ENCODE peak calls at places on chromosomes 12 and 14, in six cellular contexts. M is GM12878, D is Panc1, P is HCT116, X is upper lobe of left lung, F is HepG2. K is an unnamed sample. For H3K4me1, the result is how much of the 10 kb centered on the place peaks cover.

GRCh38 chr12:47905313-47905730 is 528 bp upstream of the VDR start:
- ATAC-seq in F (peak), P (peak), M (peak), X (peak), D (peak), K (peak)

GRCh38 chr12:2959508-2960431 is 573 bp downstream of the TEAD4 start:
- ATAC-seq in M (peak), P (peak), F (peak), X (peak), D (peak), K (peak)

GRCh38 chr12:13022737-13023370 is 21.3 kb upstream of the FAM234B start:
- ATAC-seq in P (no peak), M (no peak), F (no peak), D (no peak), X (no peak), K (no peak)

GRCh38 chr14:75626857-75627256 is 33.8 kb downstream of the ERG28 start:
- ATAC-seq in X (peak), D (no peak), F (peak), M (no peak), P (no peak), K (no peak)

GRCh38 chr14:91241848-91242247 is 2.7 kb downstream of the GPR68 start:
- ATAC-seq in D (no peak), M (peak), F (no peak), P (no peak), X (no peak), K (no peak)

GRCh38 chr14:21525571-21525970 is 575 bp downstream of the SALL2 start:
- ATAC-seq in X (peak), M (peak), F (peak), D (peak), P (no peak), K (peak)

GRCh38 chr12:67430708-67431335 is 161.7 kb downstream of the CAND1 start:
- ATAC-seq in D (no peak), F (no peak), X (peak), P (no peak), M (no peak), K (peak)

GRCh38 chr14:64983439-64984310 is 3.0 kb upstream of the FNTB start:
- ATAC-seq in D (no peak), X (no peak), P (no peak), M (no peak), F (no peak), K (no peak)

GRCh38 chr12:124681779-124682391 is 114.5 kb upstream of the NCOR2 start:
- ATAC-seq in M (peak), D (peak), X (peak), P (peak), F (no peak), K (peak)

GRCh38 chr12:108484431-108484830 is 30.6 kb upstream of the FICD start:
- ATAC-seq in M (no peak), D (no peak), P (no peak), F (no peak), X (no peak), K (no peak)

GRCh38 chr12:74897425-74898211 is 312.0 kb downstream of the KCNC2 start:
- ATAC-seq in X (no peak), F (no peak), D (no peak), M (peak), P (no peak), K (no peak)

GRCh38 chr12:76444408-76444984 is 96.3 kb upstream of the BBS10 start:
- ATAC-seq in X (no peak), P (no peak), D (no peak), F (no peak), M (peak), K (no peak)

GRCh38 chr14:78157855-78158436 is 12.2 kb upstream of the NRXN3 start:
- ATAC-seq in X (no peak), F (no peak), M (no peak), D (no peak), P (no peak), K (no peak)

GRCh38 chr12:68420225-68421008 is 88.3 kb upstream of the MDM1 start:
- ATAC-seq in P (no peak), F (no peak), M (no peak), D (peak), X (peak), K (peak)

GRCh38 chr14:63076476-63076875 is 31.2 kb upstream of the KCNH5 start:
- ATAC-seq in F (no peak), X (no peak), P (no peak), D (no peak), M (no peak), K (no peak)

GRCh38 chr12:51941669-51942455 is 9.6 kb upstream of the ACVR1B start:
- ATAC-seq in P (no peak), M (no peak), D (no peak), X (peak), F (peak), K (no peak)

GRCh38 chr12:75979181-75979580 is 52.4 kb downstream of the PHLDA1 start:
- ATAC-seq in P (peak), F (no peak), D (no peak), M (peak), X (no peak), K (no peak)

GRCh38 chr12:25725874-25726273 is 172.8 kb upstream of the LMNTD1 start:
- ATAC-seq in F (no peak), P (no peak), X (peak), D (no peak), M (no peak), K (peak)

GRCh38 chr12:24955389-24955788 is 6.5 kb upstream of the BCAT1 start:
- ATAC-seq in P (no peak), M (peak), D (no peak), F (no peak), X (no peak), K (no peak)

GRCh38 chr14:95225251-95225887 is 68.0 kb upstream of the DICER1 start:
- ATAC-seq in D (no peak), F (no peak), X (no peak), M (no peak), P (no peak), K (no peak)

GRCh38 chr12:127810026-127810425 is 456.9 kb upstream of the TMEM132C start:
- ATAC-seq in F (no peak), M (no peak), X (peak), P (no peak), D (no peak), K (peak)

GRCh38 chr12:110165540-110166159 is 41.5 kb downstream of the IFT81 start:
- ATAC-seq in P (no peak), M (peak), X (no peak), D (no peak), F (no peak), K (no peak)

GRCh38 chr12:100993916-100994315 is 199.3 kb downstream of the ANO4 start:
- ATAC-seq in M (no peak), F (no peak), D (no peak), X (no peak), P (peak), K (no peak)

GRCh38 chr14:103848720-103849077 is 1.3 kb upstream of the PPP1R13B start:
- ATAC-seq in X (peak), M (no peak), F (peak), P (no peak), D (no peak), K (no peak)

GRCh38 chr14:101707863-101708620 is 53.5 kb upstream of the PPP2R5C start:
- ATAC-seq in X (no peak), M (no peak), D (no peak), F (peak), P (peak), K (no peak)

GRCh38 chr12:113347892-113348291 is 10.5 kb upstream of the PLBD2 start:
- ATAC-seq in D (no peak), F (no peak), X (no peak), P (no peak), M (no peak), K (no peak)

GRCh38 chr12:102756564-102756963 is 160.5 kb downstream of the PAH start:
- ATAC-seq in M (no peak), P (no peak), F (no peak), X (peak), D (no peak), K (no peak)

GRCh38 chr12:132178314-132178713 is 34.1 kb downstream of the NOC4L start:
- ATAC-seq in D (no peak), M (no peak), F (no peak), X (no peak), P (no peak), K (no peak)

GRCh38 chr14:72558721-72559120 is 335.2 kb downstream of the DPF3 start:
- ATAC-seq in F (no peak), M (no peak), P (no peak), X (no peak), D (no peak), K (no peak)

GRCh38 chr14:105203057-105203494 is 22.0 kb upstream of the NUDT14 start:
- ATAC-seq in P (peak), X (peak), D (peak), F (peak), M (peak), K (peak)

GRCh38 chr14:88384653-88385205 is 728 bp upstream of the SPATA7 start:
- ATAC-seq in D (no peak), X (peak), P (no peak), M (no peak), F (no peak), K (peak)

GRCh38 chr12:98373982-98374381 is 141.4 kb upstream of the TMPO start:
- ATAC-seq in P (peak), X (no peak), F (peak), M (peak), D (no peak), K (no peak)

GRCh38 chr12:1509703-1510395 is 84.5 kb downstream of the FBXL14 start:
- ATAC-seq in D (no peak), P (no peak), M (no peak), F (no peak), X (peak), K (no peak)

GRCh38 chr12:53726946-53727309 is 324 bp downstream of the CALCOCO1 start:
- ATAC-seq in X (no peak), F (no peak), P (peak), M (no peak), D (peak), K (no peak)

GRCh38 chr14:93788557-93789365 is 476 bp upstream of the PRIMA1 start:
- ATAC-seq in P (peak), X (peak), F (peak), D (peak), M (no peak), K (peak)

GRCh38 chr12:123715151-123715676 is 3.1 kb downstream of the ATP6V0A2 start:
- ATAC-seq in X (no peak), P (no peak), D (no peak), F (no peak), M (peak), K (no peak)

GRCh38 chr12:67161322-67161918 is 107.7 kb upstream of the CAND1 start:
- ATAC-seq in X (peak), P (peak), M (peak), F (peak), D (no peak), K (no peak)

GRCh38 chr12:108629824-108630476 is 3.7 kb downstream of the SELPLG start:
- ATAC-seq in P (peak), F (peak), M (no peak), D (peak), X (peak), K (peak)

GRCh38 chr12:122669397-122670070 is 33.6 kb downstream of the HCAR2 start:
- ATAC-seq in D (no peak), X (no peak), P (no peak), M (no peak), F (no peak), K (no peak)
- H3K4me1 ChIP-seq in D (under half), X (under half), P (under half), M (under half), F (under half), K (under half)

GRCh38 chr12:129363041-129363440 is 509.8 kb downstream of the GLT1D1 start:
- ATAC-seq in D (no peak), X (no peak), M (no peak), F (no peak), P (no peak), K (no peak)
- TF ChIP-seq POLR2AphosphoS5 in D (no peak), X (no peak), M (no peak), F (no peak), P (no peak), K (no peak)

GRCh38 chr14:55118761-55119160 is 10.3 kb upstream of the LGALS3 start:
- ATAC-seq in P (no peak), M (no peak), F (no peak), D (no peak), X (no peak), K (no peak)
- H3K4me1 ChIP-seq in P (under half), M (under half), F (half or more), D (under half), X (under half), K (under half)

DNA sequence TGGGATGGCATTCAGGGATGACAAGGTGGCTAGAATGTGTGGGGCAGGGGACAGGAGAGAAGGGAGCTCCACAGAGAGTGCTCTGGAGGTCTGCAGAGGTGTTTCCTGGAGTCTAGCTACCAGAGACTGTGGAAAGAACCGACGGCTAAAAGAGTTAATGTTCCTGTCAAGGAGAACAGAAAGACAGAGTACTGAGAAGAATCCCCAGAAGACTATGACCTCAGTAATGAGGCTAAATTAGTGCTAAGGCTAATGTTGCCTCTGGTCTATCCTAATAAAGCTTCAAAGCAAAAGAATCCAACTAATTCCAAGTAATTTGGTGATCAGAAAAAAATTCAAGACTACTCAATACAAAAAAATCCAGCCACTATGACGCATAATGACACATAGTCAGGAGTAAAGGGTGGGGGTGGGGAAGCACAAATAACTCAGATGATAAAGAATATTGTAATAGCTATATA is 44.7 kb downstream of the FERMT2 start:
- ATAC-seq in D (peak), X (peak), M (no peak), F (no peak), P (peak), K (peak)
- TF ChIP-seq POLR2AphosphoS5 in D (no peak), X (no peak), M (no peak), F (no peak), P (no peak), K (no peak)

GRCh38 chr12:120839503-120839902 is 64.7 kb downstream of the SPPL3 start:
- ATAC-seq in X (no peak), F (no peak), D (no peak), M (no peak), P (no peak), K (no peak)
- H3K4me1 ChIP-seq in X (under half), F (under half), D (under half), M (under half), P (under half), K (under half)

GRCh38 chr12:99758997-99759396 is 111.4 kb downstream of the GARIN6 start:
- ATAC-seq in P (no peak), X (no peak), F (no peak), M (no peak), D (no peak), K (no peak)
- TF ChIP-seq POLR2AphosphoS5 in P (no peak), X (no peak), F (no peak), M (no peak), D (no peak), K (no peak)

DNA sequence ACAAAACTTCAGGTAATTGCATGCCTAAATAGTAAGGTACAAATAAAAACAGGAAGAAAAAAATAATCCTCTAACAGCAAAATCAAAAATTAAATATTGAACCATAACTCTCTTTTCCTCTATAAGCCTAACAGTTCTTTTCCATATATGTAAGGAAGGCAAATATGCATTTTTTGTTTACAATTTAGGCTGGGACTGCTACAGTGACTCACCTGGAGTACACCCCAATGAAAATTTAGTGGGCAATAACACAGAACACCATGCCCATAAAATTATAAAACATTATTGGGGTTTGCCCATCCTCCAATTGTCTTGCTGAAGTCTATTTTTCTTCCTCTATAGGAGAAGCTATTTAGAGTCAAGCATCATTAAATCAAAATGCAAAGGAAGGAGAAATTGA is 277.0 kb downstream of the PAWR start:
- ATAC-seq in F (no peak), X (no peak), M (no peak), D (no peak), P (no peak), K (no peak)
- H3K4me1 ChIP-seq in F (under half), X (under half), M (under half), D (under half), P (under half), K (under half)

GRCh38 chr12:10115890-10116289 is 14.1 kb downstream of the CLEC7A start:
- ATAC-seq in M (no peak), P (no peak), X (no peak), D (no peak), F (no peak), K (no peak)
- TF ChIP-seq POLR2AphosphoS5 in M (no peak), P (no peak), X (no peak), D (no peak), F (no peak), K (no peak)

K was measured in gastroesophageal sphincter.